ENCODE peak calls at places on chromosomes 13 and 19, in eight cellular contexts. Y, H, J, W, X, D, N and T are unnamed samples.

GRCh38 chr13:111247552-111247951 is 72.9 kb upstream of the TEX29 start:
- DNase-seq in Y (no peak), W (no peak), D (peak; percentile 32), X (no peak), J (no peak), H (no peak), N (peak; percentile 50), T (no peak)

GRCh38 chr13:93298741-93299140 is 72.1 kb downstream of the GPC6 start:
- DNase-seq in H (no peak), W (no peak), J (peak; percentile 60), D (no peak), Y (no peak), X (no peak), N (peak; percentile 41), T (no peak)

GRCh38 chr13:41590122-41590521 is 132.8 kb downstream of the RGCC start:
- DNase-seq in D (no peak), N (no peak), J (no peak), Y (no peak), H (no peak), X (no peak), W (no peak), T (no peak)

GRCh38 chr13:41196620-41197019 is 2.3 kb upstream of the KBTBD7 start:
- DNase-seq in W (no peak), N (peak; percentile 43), D (no peak), X (no peak), H (no peak), J (peak; percentile 31), Y (no peak), T (no peak)

GRCh38 chr19:18208098-18208951 is 4.5 kb upstream of the RAB3A start:
- DNase-seq in H (no peak), N (peak; percentile 49), D (peak; percentile 48), J (peak; percentile 81), Y (peak; percentile 21), X (peak; percentile 57), W (peak; percentile 49), T (no peak)

GRCh38 chr19:13055213-13056051 is 47.2 kb downstream of the LYL1 start:
- DNase-seq in W (no peak), X (no peak), N (peak; percentile 89), D (no peak), Y (no peak), H (peak; percentile 87), J (peak; percentile 86), T (no peak)

GRCh38 chr13:113411216-113412023 is 41.9 kb downstream of the ADPRHL1 start:
- DNase-seq in Y (no peak), X (no peak), D (peak; percentile 35), H (peak; percentile 79), N (peak; percentile 91), W (no peak), J (peak; percentile 99), T (no peak)

GRCh38 chr19:4327252-4327876 is 11.3 kb downstream of the STAP2 start:
- DNase-seq in X (peak; percentile 62), W (peak; percentile 52), J (peak; percentile 41), Y (no peak), D (peak; percentile 78), N (peak; percentile 78), H (no peak), T (no peak)

GRCh38 chr13:105070452-105070851 is 1465.0 kb downstream of the EFNB2 start:
- DNase-seq in H (no peak), D (no peak), N (no peak), W (no peak), X (no peak), J (no peak), Y (no peak), T (no peak)

GRCh38 chr19:15195987-15196682 is 4.7 kb downstream of the NOTCH3 start:
- DNase-seq in H (no peak), N (no peak), D (peak; percentile 90), X (no peak), J (no peak), Y (no peak), W (no peak), T (no peak)

GRCh38 chr13:24741016-24741662 is 22.8 kb upstream of the RNF17 start:
- DNase-seq in N (peak; percentile 6), W (no peak), Y (no peak), D (no peak), H (no peak), X (no peak), J (no peak), T (no peak)

GRCh38 chr19:21604941-21605548 is 99.6 kb downstream of the ZNF429 start:
- DNase-seq in J (no peak), W (no peak), X (no peak), N (no peak), D (peak; percentile 42), Y (no peak), H (no peak), T (no peak)

GRCh38 chr13:74444877-74445479 is 310.8 kb upstream of the KLF12 start:
- DNase-seq in W (no peak), J (peak; percentile 27), D (no peak), X (no peak), H (no peak), Y (no peak), N (peak; percentile 2), T (no peak)

GRCh38 chr19:12202250-12202649 is 39.4 kb downstream of the ZNF136 start:
- DNase-seq in X (peak; percentile 53), W (peak; percentile 29), D (peak; percentile 61), J (no peak), H (no peak), Y (no peak), N (peak; percentile 14), T (no peak)

GRCh38 chr13:73242515-73243015 is 183.8 kb downstream of the KLF5 start:
- DNase-seq in H (no peak), D (no peak), N (no peak), W (no peak), X (no peak), J (no peak), Y (no peak), T (no peak)

GRCh38 chr13:112965103-112965502 is 3.9 kb upstream of the MCF2L start:
- DNase-seq in Y (no peak), D (no peak), X (no peak), J (no peak), H (no peak), W (no peak), N (no peak), T (no peak)

GRCh38 chr19:33496016-33496415 is 25.6 kb downstream of the PEPD start:
- DNase-seq in Y (no peak), J (no peak), W (no peak), N (no peak), H (no peak), X (no peak), D (no peak), T (no peak)

GRCh38 chr13:85080726-85081125 is 718.5 kb downstream of the SLITRK6 start:
- DNase-seq in Y (no peak), H (no peak), J (no peak), W (no peak), X (no peak), N (no peak), D (no peak), T (no peak)

GRCh38 chr13:101346942-101347728 is 69.2 kb downstream of the NALCN start:
- DNase-seq in H (no peak), D (no peak), W (no peak), Y (no peak), X (no peak), J (peak; percentile 37), N (peak; percentile 52), T (no peak)

GRCh38 chr13:31790992-31791391 is 51.7 kb downstream of the RXFP2 start:
- DNase-seq in J (peak; percentile 57), W (no peak), Y (no peak), N (no peak), H (peak; percentile 5), D (no peak), X (no peak), T (no peak)

GRCh38 chr13:38686635-38687245 is at the start of gene FREM2:
- DNase-seq in W (no peak), X (no peak), J (no peak), Y (peak; percentile 48), N (peak; percentile 29), D (peak; percentile 79), H (peak; percentile 67), T (no peak)

GRCh38 chr13:105982219-105982618 is 553.2 kb downstream of the EFNB2 start:
- DNase-seq in X (no peak), W (no peak), H (no peak), N (no peak), Y (no peak), D (no peak), J (no peak), T (no peak)

GRCh38 chr13:19155321-19155861 is 26.2 kb downstream of the TUBA3C start:
- DNase-seq in N (no peak), D (no peak), W (no peak), H (no peak), X (no peak), J (no peak), Y (no peak), T (no peak)

GRCh38 chr19:2589441-2589840 is 113.1 kb downstream of the GNG7 start:
- DNase-seq in N (no peak), X (no peak), H (no peak), D (no peak), W (no peak), J (no peak), Y (no peak), T (no peak)

GRCh38 chr19:16139752-16140151 is 3.7 kb upstream of the HSH2D start:
- DNase-seq in N (no peak), W (no peak), X (no peak), H (no peak), J (no peak), Y (no peak), D (no peak), T (no peak)

GRCh38 chr13:80441968-80442367 is 101.0 kb upstream of the SPRY2 start:
- DNase-seq in N (no peak), W (no peak), Y (no peak), X (no peak), D (no peak), J (no peak), H (no peak), T (no peak)

GRCh38 chr13:102580552-102581169 is 16.1 kb upstream of the TPP2 start:
- DNase-seq in J (peak; percentile 84), X (no peak), H (no peak), W (peak; percentile 34), N (peak; percentile 90), D (peak; percentile 55), Y (peak; percentile 83), T (no peak)

GRCh38 chr13:38630780-38631179 is 56.1 kb upstream of the FREM2 start:
- DNase-seq in N (no peak), D (no peak), H (no peak), W (no peak), X (no peak), Y (no peak), J (peak; percentile 78), T (no peak)

GRCh38 chr13:54185785-54186184 is 1157.2 kb downstream of the OLFM4 start:
- DNase-seq in Y (peak; percentile 6), N (no peak), X (no peak), W (no peak), H (no peak), D (no peak), J (no peak), T (no peak)

GRCh38 chr19:44747739-44748425 is 626 bp upstream of the BCL3 start:
- DNase-seq in N (peak; percentile 68), D (peak; percentile 86), W (no peak), Y (peak; percentile 63), J (no peak), H (peak; percentile 39), X (peak; percentile 25), T (no peak)

GRCh38 chr13:30108913-30109237 is 198.5 kb downstream of the KATNAL1 start:
- DNase-seq in N (no peak), X (no peak), H (no peak), J (no peak), Y (no peak), W (no peak), D (peak; percentile 94), T (no peak)

GRCh38 chr19:27767234-27767633 is 1445.7 kb downstream of the UQCRFS1 start:
- DNase-seq in J (no peak), X (no peak), H (no peak), W (no peak), D (no peak), N (no peak), Y (no peak), T (no peak)

GRCh38 chr19:53877361-53877766 is 4.6 kb upstream of the PRKCG start:
- DNase-seq in X (no peak), Y (no peak), H (no peak), J (peak; percentile 27), D (no peak), W (peak; percentile 47), N (no peak), T (no peak)

GRCh38 chr19:48830965-48831364 is 5.3 kb downstream of the HSD17B14 start:
- DNase-seq in H (no peak), W (no peak), N (no peak), X (no peak), J (no peak), Y (no peak), D (no peak), T (no peak)